ENCODE peak calls at places on chromosomes 16 and 17, in nine cellular contexts. N is NCI-H1105 treated with DMSO at 0.1 percent for 48 hours, F is amniotic stem cell, T is HFFc6, K is ovary, L is mucosa of descending colon, G is NCI-H1092 treated with DMSO at 0.1 percent for 48 hours, A is cardiac fibroblast, J is HTR-8/SVneo. Z is an unnamed sample.

GRCh38 chr17:45708707-45709290 is 75.3 kb upstream of the CRHR1 start:
- DNase-seq in N (no peak), J (no peak), A (no peak), G (no peak), L (no peak), F (no peak), T (no peak), K (no peak), Z (no peak)

GRCh38 chr16:79639576-79640311 is 39.2 kb upstream of the MAF start:
- DNase-seq in F (no peak), K (no peak), N (no peak), T (no peak), G (no peak), J (no peak), A (no peak), L (no peak), Z (no peak)

GRCh38 chr16:68592466-68593337 is 52.4 kb upstream of the CDH3 start:
- DNase-seq in N (peak), A (peak), F (no peak), J (no peak), T (no peak), K (no peak), G (peak), L (no peak), Z (no peak)

GRCh38 chr17:1515640-1516402 is 591 bp downstream of the INPP5K start:
- DNase-seq in A (peak), L (no peak), F (peak), J (peak), N (peak), T (peak), G (peak), K (peak), Z (no peak)

GRCh38 chr16:76668207-76668725 is 391.1 kb downstream of the CNTNAP4 start:
- DNase-seq in G (no peak), A (no peak), N (no peak), J (no peak), F (no peak), K (no peak), T (no peak), L (no peak), Z (no peak)

GRCh38 chr17:68771867-68772515 is 170.8 kb upstream of the FAM20A start:
- DNase-seq in T (peak), N (peak), J (peak), G (peak), L (no peak), F (peak), K (no peak), A (peak), Z (no peak)

GRCh38 chr16:53692146-53692545 is 11.5 kb downstream of the RPGRIP1L start:
- DNase-seq in K (no peak), T (no peak), L (no peak), G (no peak), J (no peak), N (no peak), A (peak), F (no peak), Z (no peak)

GRCh38 chr16:48008011-48008410 is 147.8 kb downstream of the ABCC12 start:
- DNase-seq in G (no peak), J (no peak), L (no peak), T (no peak), A (no peak), N (no peak), F (no peak), K (no peak), Z (no peak)

GRCh38 chr16:84616515-84616914 is 1.4 kb downstream of the COTL1 start:
- DNase-seq in G (peak), A (no peak), T (no peak), K (no peak), F (no peak), L (no peak), N (peak), J (no peak), Z (no peak)

GRCh38 chr16:51569204-51569911 is 418.3 kb upstream of the SALL1 start:
- DNase-seq in L (no peak), F (no peak), K (no peak), N (no peak), J (no peak), G (no peak), T (peak), A (peak), Z (no peak)

GRCh38 chr16:51445250-51445649 is 294.2 kb upstream of the SALL1 start:
- DNase-seq in A (no peak), N (no peak), J (no peak), T (no peak), F (no peak), K (no peak), G (no peak), L (no peak), Z (no peak)

GRCh38 chr16:20178297-20178696 is 104.6 kb upstream of the GPR139 start:
- DNase-seq in N (no peak), L (no peak), J (no peak), F (no peak), K (no peak), A (no peak), G (no peak), T (no peak), Z (no peak)

GRCh38 chr16:14486520-14487303 is 143.3 kb downstream of the PARN start:
- DNase-seq in L (no peak), K (peak), N (peak), G (no peak), F (peak), T (peak), A (peak), J (peak), Z (peak)

GRCh38 chr17:1022278-1023024 is 25.5 kb downstream of the TIMM22 start:
- DNase-seq in G (no peak), F (no peak), L (no peak), J (no peak), A (no peak), T (no peak), N (no peak), K (no peak), Z (peak)

GRCh38 chr17:59752922-59753321 is 45.5 kb downstream of the VMP1 start:
- DNase-seq in L (no peak), K (no peak), G (no peak), J (no peak), N (no peak), A (no peak), F (no peak), T (no peak), Z (no peak)

GRCh38 chr16:29992371-29992967 is 2.9 kb downstream of the HIRIP3 start:
- DNase-seq in A (peak), L (peak), K (no peak), F (no peak), N (no peak), G (no peak), T (peak), J (no peak), Z (no peak)

Z was measured in left ventricle myocardium superior.